ENCODE peak calls at places on chromosomes 3 and 15, in nine cellular contexts. N, H, C, E, Y, Z, B, D and A are unnamed samples.
A peak's percentile ranks its signal among the peaks of the same experiment; 100 is the strongest.

GRCh38 chr15:85890620-85890980 is 95.9 kb upstream of the KLHL25 start:
- DNase-seq in N (no peak), H (no peak), C (no peak), E (peak; percentile 61), Y (no peak), Z (no peak), B (no peak), D (no peak), A (peak; percentile 55)

GRCh38 chr15:25175789-25176615 is 221.2 kb downstream of the SNRPN start:
- DNase-seq in N (no peak), H (no peak), C (peak; percentile 11), E (no peak), Y (no peak), Z (no peak), B (no peak), D (peak; percentile 9), A (no peak)

GRCh38 chr15:48785195-48785594 is 25.7 kb downstream of the CEP152 start:
- DNase-seq in N (no peak), H (no peak), C (no peak), E (no peak), Y (no peak), Z (no peak), B (no peak), D (no peak), A (no peak)

GRCh38 chr3:187960820-187961219 is 193.1 kb upstream of the LPP start:
- DNase-seq in N (no peak), H (peak; percentile 48), C (no peak), E (no peak), Y (no peak), Z (no peak), B (no peak), D (no peak), A (no peak)

GRCh38 chr3:196739671-196740475 is at the start of gene PAK2:
- DNase-seq in N (peak; percentile 83), H (peak; percentile 93), C (peak; percentile 93), E (peak; percentile 93), Y (peak; percentile 86), Z (peak; percentile 92), B (peak; percentile 85), D (peak; percentile 92), A (peak; percentile 86)

GRCh38 chr15:86063328-86064180 is 16.1 kb upstream of the AGBL1 start:
- DNase-seq in N (no peak), H (no peak), C (no peak), E (no peak), Y (no peak), Z (no peak), B (no peak), D (no peak), A (no peak)

GRCh38 chr15:67030036-67030762 is 35.2 kb upstream of the SMAD3 start:
- DNase-seq in N (no peak), H (no peak), C (no peak), E (no peak), Y (no peak), Z (no peak), B (no peak), D (no peak), A (peak; percentile 11)

GRCh38 chr3:85589145-85589544 is 630.4 kb downstream of the CADM2 start:
- DNase-seq in N (no peak), H (peak; percentile 2), C (no peak), E (no peak), Y (no peak), Z (no peak), B (no peak), D (no peak), A (no peak)

GRCh38 chr15:96340611-96341464 is 10.3 kb downstream of the NR2F2 start:
- DNase-seq in N (no peak), H (peak; percentile 79), C (no peak), E (no peak), Y (no peak), Z (peak; percentile 69), B (peak; percentile 73), D (no peak), A (peak; percentile 47)

GRCh38 chr3:128410669-128411573 is 55.8 kb downstream of the DNAJB8 start:
- DNase-seq in N (no peak), H (no peak), C (no peak), E (no peak), Y (no peak), Z (no peak), B (no peak), D (no peak), A (no peak)

GRCh38 chr15:88401269-88401971 is 65.8 kb downstream of the MRPL46 start:
- DNase-seq in N (no peak), H (no peak), C (no peak), E (no peak), Y (no peak), Z (no peak), B (no peak), D (no peak), A (peak; percentile 19)

GRCh38 chr15:33671456-33671855 is 296.8 kb upstream of the CHRM5 start:
- DNase-seq in N (no peak), H (no peak), C (no peak), E (no peak), Y (no peak), Z (no peak), B (no peak), D (no peak), A (no peak)

GRCh38 chr3:190319660-190320059 is 2.6 kb downstream of the CLDN1 start:
- DNase-seq in N (no peak), H (no peak), C (no peak), E (no peak), Y (no peak), Z (no peak), B (no peak), D (peak; percentile 38), A (no peak)

GRCh38 chr15:67080118-67080899 is 14.9 kb downstream of the SMAD3 start:
- DNase-seq in N (no peak), H (peak; percentile 95), C (no peak), E (no peak), Y (no peak), Z (peak; percentile 80), B (no peak), D (no peak), A (no peak)